ENCODE peak calls at places on chromosomes 2 and 18, in eight cellular contexts. S is pancreas, P is ovary, K is colonic mucosa, W is AG04449, Q is transverse colon, G is kidney epithelial cell, U is heart right ventricle. I is an unnamed sample.

GRCh38 chr18:5424903-5425302 is 118.9 kb downstream of the EPB41L3 start:
- DNase-seq in S (no peak), P (no peak), K (no peak), W (no peak), Q (no peak), G (peak), U (no peak), I (no peak)

GRCh38 chr2:11344956-11345671 is 678 bp upstream of the ROCK2 start:
- DNase-seq in S (peak), P (peak), K (peak), W (no peak), Q (peak), G (no peak), U (peak), I (no peak)

GRCh38 chr2:187118331-187119099 is 269.5 kb upstream of the ZSWIM2 start:
- DNase-seq in S (no peak), P (no peak), K (no peak), W (no peak), Q (no peak), G (no peak), U (no peak), I (no peak)

GRCh38 chr2:217735899-217736298 is 266.9 kb downstream of the TNS1 start:
- DNase-seq in S (no peak), P (no peak), K (no peak), W (no peak), Q (no peak), G (no peak), U (no peak), I (no peak)

GRCh38 chr18:31744661-31745060 is 16.0 kb downstream of the SLC25A52 start:
- DNase-seq in S (no peak), P (no peak), K (no peak), W (no peak), Q (no peak), G (no peak), U (no peak), I (no peak)

GRCh38 chr2:73285162-73285739 is 973 bp upstream of the FBXO41 start:
- DNase-seq in S (no peak), P (no peak), K (no peak), W (no peak), Q (peak), G (no peak), U (no peak), I (no peak)

GRCh38 chr2:235008584-235009044 is 56.8 kb downstream of the SH3BP4 start:
- DNase-seq in S (peak), P (no peak), K (peak), W (no peak), Q (peak), G (no peak), U (no peak), I (no peak)

GRCh38 chr2:205892141-205893064 is 193.6 kb downstream of the INO80D start:
- DNase-seq in S (peak), P (peak), K (no peak), W (no peak), Q (peak), G (no peak), U (no peak), I (no peak)

GRCh38 chr18:55064760-55065159 is 105.5 kb upstream of the CCDC68 start:
- DNase-seq in S (no peak), P (no peak), K (no peak), W (no peak), Q (no peak), G (no peak), U (no peak), I (no peak)

GRCh38 chr2:43851026-43851980 is 12.5 kb downstream of the ABCG8 start:
- DNase-seq in S (no peak), P (peak), K (no peak), W (no peak), Q (no peak), G (no peak), U (no peak), I (no peak)

GRCh38 chr2:11264007-11264406 is 80.4 kb downstream of the ROCK2 start:
- DNase-seq in S (no peak), P (no peak), K (no peak), W (no peak), Q (no peak), G (no peak), U (no peak), I (no peak)

GRCh38 chr2:132911726-132912724 is 242.0 kb upstream of the LYPD1 start:
- DNase-seq in S (no peak), P (peak), K (no peak), W (no peak), Q (no peak), G (no peak), U (peak), I (no peak)

GRCh38 chr2:19648583-19648982 is 253.2 kb downstream of the TTC32 start:
- DNase-seq in S (no peak), P (no peak), K (no peak), W (peak), Q (no peak), G (no peak), U (no peak), I (no peak)

GRCh38 chr18:9839211-9839610 is 46.6 kb upstream of the TXNDC2 start:
- DNase-seq in S (no peak), P (no peak), K (no peak), W (no peak), Q (no peak), G (no peak), U (no peak), I (no peak)

GRCh38 chr2:240835528-240835927 is 15.5 kb upstream of the KIF1A start:
- DNase-seq in S (no peak), P (no peak), K (no peak), W (no peak), Q (no peak), G (no peak), U (no peak), I (no peak)

GRCh38 chr2:109317471-109318090 is 188.6 kb downstream of the SH3RF3 start:
- DNase-seq in S (no peak), P (peak), K (no peak), W (no peak), Q (no peak), G (no peak), U (no peak), I (no peak)

GRCh38 chr2:237858294-237859081 is 935 bp upstream of the RAMP1 start:
- DNase-seq in S (peak), P (peak), K (peak), W (peak), Q (peak), G (peak), U (peak), I (peak)
- TF ChIP-seq CTCF in S (peak), P (peak), K (peak), W (peak), Q (peak), G (peak), U (peak), I (peak)

DNA sequence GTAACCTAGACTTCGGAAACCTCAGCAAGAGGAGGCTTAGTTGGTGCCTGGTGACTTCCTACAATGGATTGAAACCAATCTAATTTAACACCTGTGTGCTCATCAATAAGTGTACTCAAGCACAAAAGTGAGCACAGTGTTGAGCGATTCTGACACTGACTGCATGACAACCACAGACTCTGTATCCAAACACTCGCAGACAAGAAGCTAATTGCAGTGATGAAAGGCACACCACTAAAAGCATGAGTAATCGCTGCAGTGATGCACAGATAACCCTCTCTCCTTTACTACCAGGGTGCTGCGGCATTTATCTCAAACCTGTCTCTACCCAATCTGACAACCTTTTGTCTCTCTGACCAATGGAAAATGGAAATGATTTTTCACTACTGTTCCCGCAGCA is 168.1 kb downstream of the AFF3 start:
- DNase-seq in S (no peak), P (no peak), K (no peak), W (no peak), Q (no peak), G (peak), U (no peak), I (peak)
- H3K4me3 ChIP-seq in S (no peak), P (no peak), K (no peak), W (no peak), Q (no peak), G (no peak), U (no peak), I (peak)

GRCh38 chr2:216624251-216624650 is 9.0 kb upstream of the IGFBP2 start:
- DNase-seq in S (no peak), P (no peak), K (no peak), W (no peak), Q (no peak), G (no peak), U (no peak), I (no peak)

GRCh38 chr2:216626168-216626874 is 6.9 kb upstream of the IGFBP2 start:
- DNase-seq in S (no peak), P (no peak), K (no peak), W (no peak), Q (no peak), G (no peak), U (no peak), I (no peak)

GRCh38 chr2:216622526-216622925 is 10.7 kb upstream of the IGFBP2 start:
- DNase-seq in S (no peak), P (no peak), K (no peak), W (no peak), Q (no peak), G (no peak), U (no peak), I (no peak)

GRCh38 chr2:216621292-216621691 is 11.9 kb upstream of the IGFBP2 start:
- DNase-seq in S (no peak), P (no peak), K (no peak), W (no peak), Q (no peak), G (no peak), U (no peak), I (no peak)

GRCh38 chr2:216626875-216627245 is 6.4 kb upstream of the IGFBP2 start:
- DNase-seq in S (no peak), P (no peak), K (no peak), W (no peak), Q (no peak), G (no peak), U (no peak), I (no peak)
- TF ChIP-seq CTCF in S (no peak), P (no peak), K (no peak), W (no peak), Q (no peak), G (no peak), U (no peak), I (no peak)

DNA sequence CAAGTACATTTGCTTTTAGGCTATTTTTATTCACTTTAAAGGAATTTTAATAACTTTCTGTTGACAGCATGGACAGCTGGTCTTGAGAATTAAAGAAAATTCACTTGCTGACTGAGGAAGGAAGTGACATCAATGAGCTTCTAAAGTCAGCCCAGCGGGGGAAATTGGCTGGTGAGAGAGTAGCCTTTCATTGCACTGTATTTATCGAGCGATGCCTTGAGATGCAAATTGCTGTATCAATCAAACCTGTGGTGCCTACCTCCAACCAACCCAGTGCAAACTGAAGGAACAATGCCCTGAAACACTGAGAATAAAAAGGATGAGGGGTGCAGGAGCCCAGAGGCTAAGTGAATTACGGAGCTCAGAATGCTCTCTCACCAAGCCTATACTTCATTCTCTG is 91.4 kb upstream of the AQP4 start:
- DNase-seq in S (no peak), P (no peak), K (no peak), W (no peak), Q (no peak), G (no peak), U (no peak), I (no peak)
- H3K4me3 ChIP-seq in S (no peak), P (no peak), K (no peak), W (no peak), Q (no peak), G (no peak), U (no peak), I (no peak)

DNA sequence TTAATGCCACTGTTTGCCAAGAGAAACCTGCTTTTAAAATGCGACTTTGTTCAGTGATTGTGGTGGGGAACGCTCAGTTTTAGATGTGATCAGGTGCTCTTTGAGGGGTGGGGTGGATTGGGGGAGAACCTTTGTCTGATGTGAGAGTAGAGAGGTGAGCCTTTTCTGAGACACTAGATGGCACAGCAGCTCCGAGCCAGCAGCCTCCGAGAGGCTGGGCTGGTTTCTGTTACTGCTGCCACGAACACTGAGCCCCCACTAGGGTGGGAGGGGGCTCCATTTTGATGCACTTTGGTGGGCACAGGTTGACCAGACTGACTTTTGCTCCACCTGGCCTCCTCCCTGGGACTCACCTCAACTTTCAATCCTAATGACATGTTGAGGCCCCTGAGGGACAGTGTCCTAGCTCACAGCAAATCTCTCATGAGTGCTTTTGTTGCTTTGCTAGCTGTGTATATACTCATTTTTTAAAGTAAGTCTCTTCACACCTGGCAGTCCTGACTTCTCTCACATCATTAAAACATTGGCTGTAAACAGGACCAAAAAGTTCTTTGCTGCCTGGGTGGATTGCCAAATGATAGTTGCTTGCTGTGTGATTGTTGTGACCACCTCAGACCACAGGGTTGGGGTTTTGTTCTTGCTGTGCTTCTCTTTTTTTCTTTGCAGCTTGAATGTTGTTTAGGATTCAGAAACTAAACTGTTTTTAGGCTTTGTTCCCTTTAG is 98.2 kb upstream of the MAP3K20 start:
- DNase-seq in S (no peak), P (peak), K (no peak), W (no peak), Q (no peak), G (no peak), U (no peak), I (no peak)
- TF ChIP-seq CTCF in S (no peak), P (no peak), K (no peak), W (peak), Q (no peak), G (no peak), U (no peak), I (peak)

I was measured in epithelial cell of proximal tubule.